ENCODE peak calls at places on chromosomes 3 and 15, in six cellular contexts. J is trophoblast cell, O is uterus, W is body of pancreas, A is tibial nerve, S is adrenal gland. B is an unnamed sample. For H3K4me1 and H3K36me3, the result is how much of the 10 kb centered on the place peaks cover.

GRCh38 chr15:49741721-49742120 is 120.9 kb downstream of the DTWD1 start:
- DNase-seq in W (no peak), S (peak), A (no peak), O (no peak), J (no peak), B (no peak)

GRCh38 chr15:73906346-73907017 is 19.8 kb upstream of the LOXL1 start:
- DNase-seq in J (no peak), O (no peak), W (no peak), S (no peak), A (no peak), B (no peak)

GRCh38 chr15:60616147-60616546 is 137.2 kb upstream of the ICE2 start:
- DNase-seq in O (no peak), J (no peak), S (no peak), W (no peak), A (no peak), B (no peak)

GRCh38 chr3:183410280-183410679 is 18.1 kb downstream of the MCF2L2 start:
- DNase-seq in O (no peak), S (peak), W (no peak), A (no peak), J (no peak), B (no peak)

GRCh38 chr3:72679540-72680198 is 168.6 kb downstream of the SHQ1 start:
- DNase-seq in J (no peak), W (no peak), O (no peak), A (no peak), S (no peak), B (no peak)

GRCh38 chr3:128238100-128238459 is 84.8 kb downstream of the EEFSEC start:
- DNase-seq in J (peak), W (no peak), O (no peak), S (no peak), A (no peak), B (no peak)

GRCh38 chr3:29711255-29711771 is 430.4 kb downstream of the RBMS3 start:
- DNase-seq in O (peak), W (no peak), A (peak), J (no peak), S (peak), B (no peak)

GRCh38 chr15:51842852-51843737 is 13.6 kb downstream of the TMOD3 start:
- DNase-seq in W (no peak), A (no peak), J (peak), S (no peak), O (no peak), B (no peak)

GRCh38 chr3:156643729-156644389 is 30.5 kb upstream of the TIPARP start:
- DNase-seq in W (no peak), S (no peak), J (peak), A (no peak), O (no peak), B (no peak)

GRCh38 chr3:41198526-41198925 is 779 bp upstream of the CTNNB1 start:
- DNase-seq in O (peak), W (peak), A (peak), J (no peak), S (peak), B (no peak)

GRCh38 chr15:66950114-66950513 is 115.3 kb upstream of the SMAD3 start:
- DNase-seq in S (no peak), A (no peak), W (no peak), J (no peak), O (no peak), B (no peak)

GRCh38 chr3:16609927-16610580 is 4.8 kb upstream of the DAZL start:
- DNase-seq in S (peak), A (no peak), O (no peak), J (peak), W (no peak), B (no peak)

GRCh38 chr15:35061171-35062163 is 23.6 kb downstream of the NANOGP8 start:
- DNase-seq in O (no peak), S (no peak), A (no peak), J (no peak), W (no peak), B (no peak)

GRCh38 chr3:183468424-183468823 is 40.0 kb upstream of the MCF2L2 start:
- DNase-seq in S (no peak), A (no peak), J (no peak), W (no peak), O (no peak), B (no peak)

GRCh38 chr3:88150371-88150770 is 612 bp downstream of the C3orf38 start:
- DNase-seq in J (no peak), O (no peak), S (no peak), W (no peak), A (no peak), B (no peak)

GRCh38 chr15:54820811-54821210 is 375.9 kb downstream of the RSL24D1 start:
- DNase-seq in A (no peak), W (no peak), S (peak), J (no peak), O (no peak), B (no peak)

GRCh38 chr15:67505675-67506572 is 15.0 kb upstream of the C15orf61 start:
- DNase-seq in O (no peak), J (no peak), S (no peak), W (no peak), A (no peak), B (no peak)

GRCh38 chr3:182284793-182285192 is 508.5 kb upstream of the ATP11B start:
- DNase-seq in A (no peak), S (no peak), J (no peak), W (no peak), O (no peak), B (no peak)

GRCh38 chr15:65612616-65612946 is 1.6 kb upstream of the INTS14 start:
- DNase-seq in J (no peak), O (no peak), S (no peak), A (no peak), W (no peak), B (no peak)

GRCh38 chr3:113084777-113085176 is 94.0 kb downstream of the GTPBP8 start:
- DNase-seq in A (peak), O (peak), W (peak), S (peak), J (no peak), B (no peak)

GRCh38 chr3:185272051-185272450 is 18.2 kb upstream of the EHHADH start:
- DNase-seq in W (no peak), A (no peak), O (no peak), S (no peak), J (no peak), B (no peak)

GRCh38 chr3:162274070-162274469 is 777.5 kb downstream of the OTOL1 start:
- DNase-seq in S (no peak), O (no peak), J (no peak), W (no peak), A (no peak), B (no peak)

GRCh38 chr3:152902141-152902669 is 67.3 kb downstream of the P2RY1 start:
- DNase-seq in W (no peak), J (peak), A (no peak), O (no peak), S (no peak), B (no peak)

GRCh38 chr15:89457086-89457485 is 39.3 kb downstream of the RHCG start:
- DNase-seq in W (no peak), J (no peak), A (no peak), O (no peak), S (no peak), B (no peak)

GRCh38 chr3:46811615-46812236 is 51.5 kb downstream of the MYL3 start:
- DNase-seq in O (no peak), S (no peak), J (peak), W (peak), A (no peak), B (no peak)

DNA sequence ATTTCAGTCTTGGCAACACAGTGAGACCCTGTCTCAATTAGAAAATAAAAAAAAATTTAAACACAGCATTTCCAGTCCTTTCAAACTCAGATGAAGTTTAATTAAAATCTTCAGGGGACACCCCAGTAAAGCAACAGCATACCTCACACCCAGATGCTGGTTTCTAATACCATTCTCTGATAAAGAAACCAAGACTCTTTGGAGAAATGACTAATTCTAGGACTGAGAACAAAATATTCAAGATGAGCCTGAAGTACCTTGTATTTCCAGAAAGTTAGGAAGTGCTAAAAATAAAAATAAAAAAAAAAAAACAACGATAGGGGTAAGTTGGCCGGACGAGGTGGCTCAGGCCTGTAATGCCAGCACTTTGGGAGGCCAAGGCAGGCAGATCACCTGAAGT is 14.0 kb upstream of the MAP4 start:
- DNase-seq in J (no peak), S (no peak), W (no peak), A (no peak), O (no peak), B (no peak)
- H3K4me1 ChIP-seq in J (under half), S (under half), W (under half), A (under half), O (under half), B (half or more)

DNA sequence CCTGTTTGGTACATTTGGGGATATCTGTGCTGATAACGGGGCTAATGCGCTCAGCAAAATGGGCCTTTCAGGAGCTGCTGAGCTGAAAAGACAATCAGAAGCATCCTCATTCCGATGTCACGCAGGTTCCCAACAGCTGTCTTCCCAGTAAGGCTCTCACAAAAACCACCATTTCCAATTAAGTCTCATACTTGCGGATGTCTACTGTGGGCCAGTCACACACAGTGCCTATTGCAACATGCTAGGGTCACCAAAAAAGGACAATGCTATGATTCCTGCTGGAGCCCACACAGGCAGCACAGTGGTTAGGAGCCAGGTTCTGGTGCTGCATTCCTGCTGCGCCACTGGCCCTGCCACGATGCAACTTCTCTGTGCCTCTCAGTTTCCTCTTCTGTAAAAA is 16.4 kb upstream of the LDHAL6B start:
- DNase-seq in J (no peak), S (no peak), W (no peak), O (no peak), A (no peak), B (no peak)
- H3K36me3 ChIP-seq in J (under half), S (under half), W (under half), O (under half), A (under half), B (under half)

GRCh38 chr15:63990449-63990848 is 55.8 kb downstream of the DAPK2 start:
- DNase-seq in W (no peak), A (no peak), O (no peak), J (no peak), S (peak), B (no peak)
- H3K4me1 ChIP-seq in W (under half), A (under half), O (under half), J (under half), S (under half), B (under half)

DNA sequence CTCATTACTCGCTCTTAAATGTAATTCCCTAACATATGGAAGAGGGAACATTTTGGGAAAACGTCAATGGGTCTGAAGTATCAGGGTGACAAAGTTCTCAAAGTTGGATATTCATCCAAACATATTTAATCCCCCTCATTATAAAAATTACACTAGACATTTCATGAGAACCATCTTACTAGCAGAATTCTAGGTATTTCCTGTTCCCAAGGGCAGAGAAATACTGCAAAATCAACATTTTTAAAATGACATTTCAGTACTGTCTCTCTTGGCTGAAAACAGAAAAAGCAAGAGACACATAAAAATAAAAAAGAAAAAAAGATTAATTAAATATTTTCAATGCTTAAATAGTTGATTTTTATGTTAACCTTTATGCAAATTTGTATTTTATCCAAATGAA is 114.9 kb upstream of the COL8A1 start:
- DNase-seq in A (no peak), O (no peak), W (no peak), J (no peak), S (no peak), B (no peak)
- H3K36me3 ChIP-seq in A (under half), O (under half), W (under half), J (under half), S (under half), B (under half)

GRCh38 chr15:29601811-29602210 is 220.5 kb downstream of the TJP1 start:
- DNase-seq in O (no peak), J (no peak), W (no peak), S (no peak), A (no peak), B (no peak)
- H3K4me1 ChIP-seq in O (under half), J (under half), W (under half), S (under half), A (under half), B (under half)

B was measured in thoracic aorta.